ENCODE peak calls at places on chromosomes 3 and 15, in ten cellular contexts. One of them, this sample, is unnamed.

GRCh38 chr3:65497846-65498245 is 540.9 kb downstream of the MAGI1 start:
- DNase-seq in aorta: no peak
- DNase-seq in HCT116: no peak
- DNase-seq in A549: no peak
- DNase-seq in tibial artery: no peak
- DNase-seq in GM12878: no peak
- DNase-seq in IMR-90: no peak
- DNase-seq in PC-9: no peak
- DNase-seq in mesenchymal stem cell: no peak
- DNase-seq in CD8-positive, alpha-beta T cell: no peak
- DNase-seq in this sample: no peak

GRCh38 chr15:73872370-73872769 is 994 bp upstream of the TBC1D21 start:
- DNase-seq in GM12878: no peak
- DNase-seq in aorta: no peak
- DNase-seq in IMR-90: peak
- DNase-seq in CD8-positive, alpha-beta T cell: no peak
- DNase-seq in tibial artery: no peak
- DNase-seq in mesenchymal stem cell: no peak
- DNase-seq in PC-9: no peak
- DNase-seq in A549: no peak
- DNase-seq in HCT116: no peak
- DNase-seq in this sample: no peak

GRCh38 chr15:37078566-37078965 is 21.8 kb downstream of the MEIS2 start:
- DNase-seq in GM12878: no peak
- DNase-seq in HCT116: no peak
- DNase-seq in mesenchymal stem cell: no peak
- DNase-seq in aorta: no peak
- DNase-seq in A549: no peak
- DNase-seq in CD8-positive, alpha-beta T cell: no peak
- DNase-seq in IMR-90: no peak
- DNase-seq in tibial artery: no peak
- DNase-seq in PC-9: no peak
- DNase-seq in this sample: no peak

GRCh38 chr15:31434418-31435255 is 108.0 kb downstream of the KLF13 start:
- DNase-seq in IMR-90: peak
- DNase-seq in A549: no peak
- DNase-seq in mesenchymal stem cell: peak
- DNase-seq in tibial artery: peak
- DNase-seq in CD8-positive, alpha-beta T cell: peak
- DNase-seq in HCT116: no peak
- DNase-seq in PC-9: no peak
- DNase-seq in GM12878: peak
- DNase-seq in aorta: peak
- DNase-seq in this sample: peak

GRCh38 chr3:141659821-141660597 is 78.1 kb upstream of the RNF7 start:
- DNase-seq in IMR-90: peak
- DNase-seq in CD8-positive, alpha-beta T cell: no peak
- DNase-seq in A549: peak
- DNase-seq in PC-9: no peak
- DNase-seq in tibial artery: peak
- DNase-seq in HCT116: no peak
- DNase-seq in GM12878: no peak
- DNase-seq in mesenchymal stem cell: peak
- DNase-seq in aorta: peak
- DNase-seq in this sample: peak

GRCh38 chr3:184633185-184633584 is 71.6 kb downstream of the EPHB3 start:
- DNase-seq in CD8-positive, alpha-beta T cell: no peak
- DNase-seq in mesenchymal stem cell: no peak
- DNase-seq in PC-9: no peak
- DNase-seq in aorta: no peak
- DNase-seq in IMR-90: no peak
- DNase-seq in tibial artery: no peak
- DNase-seq in A549: no peak
- DNase-seq in HCT116: no peak
- DNase-seq in GM12878: no peak
- DNase-seq in this sample: no peak

GRCh38 chr15:80674245-80674614 is 20.9 kb upstream of the ABHD17C start:
- DNase-seq in GM12878: peak
- DNase-seq in tibial artery: no peak
- DNase-seq in CD8-positive, alpha-beta T cell: no peak
- DNase-seq in IMR-90: peak
- DNase-seq in mesenchymal stem cell: no peak
- DNase-seq in PC-9: no peak
- DNase-seq in aorta: no peak
- DNase-seq in HCT116: no peak
- DNase-seq in A549: no peak
- DNase-seq in this sample: peak

GRCh38 chr15:101349497-101349951 is 54.5 kb upstream of the SNRPA1 start:
- DNase-seq in aorta: no peak
- DNase-seq in tibial artery: no peak
- DNase-seq in GM12878: no peak
- DNase-seq in A549: no peak
- DNase-seq in CD8-positive, alpha-beta T cell: no peak
- DNase-seq in HCT116: no peak
- DNase-seq in mesenchymal stem cell: no peak
- DNase-seq in IMR-90: no peak
- DNase-seq in PC-9: no peak
- DNase-seq in this sample: no peak

GRCh38 chr15:92655178-92655995 is at the start of gene FAM174B:
- DNase-seq in aorta: peak
- DNase-seq in GM12878: no peak
- DNase-seq in IMR-90: no peak
- DNase-seq in mesenchymal stem cell: peak
- DNase-seq in A549: peak
- DNase-seq in PC-9: no peak
- DNase-seq in CD8-positive, alpha-beta T cell: peak
- DNase-seq in tibial artery: no peak
- DNase-seq in HCT116: no peak
- DNase-seq in this sample: peak

GRCh38 chr15:92654662-92655061 is 913 bp downstream of the FAM174B start:
- DNase-seq in A549: no peak
- DNase-seq in tibial artery: no peak
- DNase-seq in IMR-90: no peak
- DNase-seq in aorta: no peak
- DNase-seq in GM12878: no peak
- DNase-seq in PC-9: no peak
- DNase-seq in CD8-positive, alpha-beta T cell: no peak
- DNase-seq in mesenchymal stem cell: no peak
- DNase-seq in HCT116: no peak
- DNase-seq in this sample: no peak

GRCh38 chr15:92657486-92657885 is 1.9 kb upstream of the FAM174B start:
- DNase-seq in GM12878: no peak
- DNase-seq in mesenchymal stem cell: no peak
- DNase-seq in aorta: no peak
- DNase-seq in HCT116: no peak
- DNase-seq in CD8-positive, alpha-beta T cell: no peak
- DNase-seq in tibial artery: no peak
- DNase-seq in A549: no peak
- DNase-seq in PC-9: no peak
- DNase-seq in IMR-90: no peak
- DNase-seq in this sample: no peak

GRCh38 chr15:92653836-92654524 is 1.6 kb downstream of the FAM174B start:
- DNase-seq in mesenchymal stem cell: peak
- DNase-seq in IMR-90: no peak
- DNase-seq in HCT116: no peak
- DNase-seq in aorta: no peak
- DNase-seq in A549: peak
- DNase-seq in GM12878: no peak
- DNase-seq in tibial artery: no peak
- DNase-seq in CD8-positive, alpha-beta T cell: no peak
- DNase-seq in PC-9: peak
- DNase-seq in this sample: peak

DNA sequence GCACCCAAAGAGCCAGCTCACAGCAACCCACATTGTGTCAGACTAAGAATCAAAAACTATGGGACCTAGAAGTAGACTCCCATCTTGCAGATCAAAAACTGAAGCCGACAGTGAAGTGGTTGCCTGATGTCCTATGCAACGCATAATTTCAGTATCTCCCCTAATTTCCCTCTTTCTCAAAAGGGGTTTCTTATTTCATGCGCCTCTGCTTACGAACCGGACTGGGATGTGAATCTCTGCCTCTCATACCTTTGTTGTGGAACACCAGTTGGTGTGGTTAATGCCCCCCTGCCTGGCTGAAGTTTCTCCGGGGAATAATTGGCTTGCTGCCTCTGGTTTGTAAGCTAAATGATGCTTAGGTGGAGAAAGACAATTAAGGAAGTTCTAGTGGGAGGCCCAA is 514 bp upstream of the FAM174B start:
- DNase-seq in HCT116: no peak
- DNase-seq in tibial artery: no peak
- DNase-seq in aorta: no peak
- DNase-seq in GM12878: no peak
- DNase-seq in CD8-positive, alpha-beta T cell: no peak
- DNase-seq in IMR-90: no peak
- DNase-seq in A549: no peak
- DNase-seq in PC-9: no peak
- DNase-seq in mesenchymal stem cell: no peak
- DNase-seq in this sample: no peak
- H3K4me3 ChIP-seq in HCT116: no peak
- H3K4me3 ChIP-seq in tibial artery: peak
- H3K4me3 ChIP-seq in aorta: no peak
- H3K4me3 ChIP-seq in GM12878: no peak
- H3K4me3 ChIP-seq in CD8-positive, alpha-beta T cell: no peak
- H3K4me3 ChIP-seq in IMR-90: no peak
- H3K4me3 ChIP-seq in A549: peak
- H3K4me3 ChIP-seq in PC-9: peak
- H3K4me3 ChIP-seq in mesenchymal stem cell: no peak
- H3K4me3 ChIP-seq in this sample: no peak

GRCh38 chr3:186254676-186255665 is 107.1 kb downstream of the DGKG start:
- DNase-seq in IMR-90: no peak
- DNase-seq in HCT116: no peak
- DNase-seq in A549: no peak
- DNase-seq in mesenchymal stem cell: no peak
- DNase-seq in PC-9: no peak
- DNase-seq in aorta: peak
- DNase-seq in GM12878: peak
- DNase-seq in CD8-positive, alpha-beta T cell: no peak
- DNase-seq in tibial artery: no peak
- DNase-seq in this sample: no peak
- H3K4me3 ChIP-seq in IMR-90: no peak
- H3K4me3 ChIP-seq in HCT116: no peak
- H3K4me3 ChIP-seq in A549: no peak
- H3K4me3 ChIP-seq in mesenchymal stem cell: no peak
- H3K4me3 ChIP-seq in PC-9: no peak
- H3K4me3 ChIP-seq in aorta: no peak
- H3K4me3 ChIP-seq in GM12878: no peak
- H3K4me3 ChIP-seq in CD8-positive, alpha-beta T cell: no peak
- H3K4me3 ChIP-seq in tibial artery: no peak
- H3K4me3 ChIP-seq in this sample: no peak

DNA sequence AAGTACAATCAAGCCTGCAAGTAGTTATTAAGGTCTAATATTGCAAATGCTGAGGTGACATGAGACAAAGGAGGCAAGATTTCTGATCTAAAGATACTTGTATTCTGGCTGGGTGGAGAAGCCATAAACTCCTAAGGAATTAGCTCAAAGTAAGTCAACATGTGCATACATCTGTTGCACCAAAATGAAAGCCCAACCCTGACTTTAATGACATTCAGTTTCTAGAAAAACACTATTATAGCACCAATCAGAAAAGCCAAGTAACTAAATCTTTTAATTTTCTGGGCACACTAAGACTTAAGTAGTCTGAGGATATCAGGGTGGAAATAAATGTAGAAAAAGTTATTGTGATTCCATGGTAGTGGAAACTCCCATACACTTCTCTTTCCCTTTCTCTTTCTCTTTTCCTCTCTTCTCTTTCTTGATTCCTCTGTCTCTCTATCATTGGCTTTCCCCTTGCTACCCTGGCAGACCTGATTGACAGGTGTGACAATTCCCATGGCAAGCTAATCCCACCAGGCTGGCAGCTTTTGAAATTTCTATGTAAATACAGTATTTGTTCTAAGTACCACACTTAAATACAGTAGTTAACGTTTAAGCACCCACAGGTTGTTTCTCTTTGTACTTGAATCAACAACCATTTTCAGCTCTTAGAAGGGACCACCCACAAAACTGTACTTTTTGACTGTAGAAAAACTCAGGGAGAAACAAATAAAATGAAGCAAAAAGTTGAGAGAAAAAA is 528.4 kb upstream of the SEMA6D start:
- DNase-seq in mesenchymal stem cell: no peak
- DNase-seq in A549: no peak
- DNase-seq in PC-9: no peak
- DNase-seq in tibial artery: no peak
- DNase-seq in GM12878: no peak
- DNase-seq in CD8-positive, alpha-beta T cell: no peak
- DNase-seq in aorta: no peak
- DNase-seq in HCT116: no peak
- DNase-seq in IMR-90: no peak
- DNase-seq in this sample: no peak
- H3K4me3 ChIP-seq in mesenchymal stem cell: no peak
- H3K4me3 ChIP-seq in A549: no peak
- H3K4me3 ChIP-seq in PC-9: no peak
- H3K4me3 ChIP-seq in tibial artery: no peak
- H3K4me3 ChIP-seq in GM12878: no peak
- H3K4me3 ChIP-seq in CD8-positive, alpha-beta T cell: no peak
- H3K4me3 ChIP-seq in aorta: no peak
- H3K4me3 ChIP-seq in HCT116: no peak
- H3K4me3 ChIP-seq in IMR-90: no peak
- H3K4me3 ChIP-seq in this sample: no peak

GRCh38 chr3:172559029-172559428 is 35.8 kb upstream of the TNFSF10 start:
- DNase-seq in A549: no peak
- DNase-seq in GM12878: no peak
- DNase-seq in IMR-90: no peak
- DNase-seq in mesenchymal stem cell: no peak
- DNase-seq in aorta: peak
- DNase-seq in PC-9: no peak
- DNase-seq in HCT116: no peak
- DNase-seq in CD8-positive, alpha-beta T cell: no peak
- DNase-seq in tibial artery: peak
- DNase-seq in this sample: no peak

GRCh38 chr3:172564499-172564898 is 41.3 kb upstream of the TNFSF10 start:
- DNase-seq in aorta: no peak
- DNase-seq in mesenchymal stem cell: no peak
- DNase-seq in IMR-90: no peak
- DNase-seq in HCT116: no peak
- DNase-seq in PC-9: no peak
- DNase-seq in GM12878: no peak
- DNase-seq in tibial artery: no peak
- DNase-seq in A549: no peak
- DNase-seq in CD8-positive, alpha-beta T cell: no peak
- DNase-seq in this sample: no peak

GRCh38 chr3:172560026-172560425 is 36.8 kb upstream of the TNFSF10 start:
- DNase-seq in A549: no peak
- DNase-seq in mesenchymal stem cell: no peak
- DNase-seq in HCT116: no peak
- DNase-seq in tibial artery: no peak
- DNase-seq in PC-9: peak
- DNase-seq in GM12878: no peak
- DNase-seq in IMR-90: peak
- DNase-seq in CD8-positive, alpha-beta T cell: no peak
- DNase-seq in aorta: no peak
- DNase-seq in this sample: no peak

GRCh38 chr3:172561894-172562664 is 38.8 kb upstream of the TNFSF10 start:
- DNase-seq in A549: peak
- DNase-seq in HCT116: no peak
- DNase-seq in CD8-positive, alpha-beta T cell: no peak
- DNase-seq in IMR-90: no peak
- DNase-seq in tibial artery: no peak
- DNase-seq in mesenchymal stem cell: no peak
- DNase-seq in GM12878: no peak
- DNase-seq in aorta: peak
- DNase-seq in PC-9: peak
- DNase-seq in this sample: no peak

DNA sequence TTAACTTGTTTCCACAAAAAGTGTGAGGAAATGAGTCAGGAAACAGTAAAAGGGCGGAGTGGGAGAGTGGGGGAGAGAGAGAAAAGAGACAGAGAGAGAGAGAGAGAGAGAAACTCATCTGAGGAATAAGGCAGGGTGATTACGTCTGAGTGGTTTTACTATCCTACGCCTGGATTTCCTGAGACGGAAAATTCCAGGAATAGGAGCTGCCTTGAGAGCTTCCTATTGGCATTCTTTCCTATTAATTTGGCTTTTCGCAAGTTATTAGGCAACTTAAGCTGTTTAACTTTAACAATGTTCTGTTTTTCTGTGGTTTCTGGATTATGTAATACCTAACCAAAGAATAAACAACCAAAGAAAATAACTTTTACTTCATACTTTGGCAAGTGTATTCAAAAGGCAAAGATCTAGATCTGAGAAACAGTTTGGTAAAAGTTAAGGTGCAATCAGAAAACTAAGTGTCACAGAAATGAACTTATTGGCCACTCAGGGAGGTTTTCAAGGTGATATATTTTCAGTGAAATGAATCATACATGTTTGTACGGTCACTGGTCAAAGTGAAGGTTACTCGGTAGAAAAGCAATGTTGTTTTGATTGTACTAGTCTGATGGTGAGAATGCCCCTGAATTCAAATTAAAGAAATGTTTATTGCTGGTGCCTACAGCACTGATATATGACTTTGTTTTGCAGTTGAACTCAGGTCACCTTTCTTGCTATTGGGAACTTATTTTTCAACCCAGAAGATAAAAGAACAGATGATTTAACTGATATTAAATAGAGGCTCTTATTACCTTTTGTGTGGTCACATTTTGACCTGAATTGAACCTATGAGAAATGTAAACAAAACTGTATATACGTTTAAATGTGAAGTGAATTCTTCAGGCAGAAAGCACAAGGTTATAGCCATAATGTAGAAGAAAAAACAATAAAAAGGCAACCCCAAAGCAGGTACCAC is 39.9 kb upstream of the TNFSF10 start:
- DNase-seq in GM12878: no peak
- DNase-seq in PC-9: peak
- DNase-seq in A549: peak
- DNase-seq in aorta: no peak
- DNase-seq in tibial artery: peak
- DNase-seq in mesenchymal stem cell: peak
- DNase-seq in IMR-90: peak
- DNase-seq in CD8-positive, alpha-beta T cell: no peak
- DNase-seq in HCT116: no peak
- DNase-seq in this sample: peak
- H3K4me3 ChIP-seq in GM12878: no peak
- H3K4me3 ChIP-seq in PC-9: peak
- H3K4me3 ChIP-seq in A549: peak
- H3K4me3 ChIP-seq in aorta: no peak
- H3K4me3 ChIP-seq in tibial artery: peak
- H3K4me3 ChIP-seq in mesenchymal stem cell: no peak
- H3K4me3 ChIP-seq in IMR-90: no peak
- H3K4me3 ChIP-seq in CD8-positive, alpha-beta T cell: no peak
- H3K4me3 ChIP-seq in HCT116: no peak
- H3K4me3 ChIP-seq in this sample: peak

This sample was measured in fibroblast of lung.